ENCODE peak calls at places on chromosomes 6 and 20, in six cellular contexts. I, U, S, O, H and P are unnamed samples.

GRCh38 chr6:53410508-53411258 is 61.9 kb upstream of the ELOVL5 start:
- DNase-seq in I (no peak), U (peak), S (peak), O (peak), H (peak), P (peak)

GRCh38 chr6:119591235-119591634 is 241.7 kb upstream of the MAN1A1 start:
- DNase-seq in I (no peak), U (no peak), S (no peak), O (no peak), H (no peak), P (no peak)

GRCh38 chr20:48850257-48850656 is 22.5 kb upstream of the PREX1 start:
- DNase-seq in I (no peak), U (no peak), S (no peak), O (no peak), H (no peak), P (no peak)

GRCh38 chr6:10030942-10031537 is 383.8 kb downstream of the TFAP2A start:
- DNase-seq in I (no peak), U (peak), S (no peak), O (no peak), H (peak), P (no peak)

GRCh38 chr6:41733707-41734665 is 1.4 kb downstream of the TFEB start:
- DNase-seq in I (peak), U (peak), S (peak), O (peak), H (peak), P (no peak)

GRCh38 chr20:32663704-32664351 is 9.9 kb downstream of the C20orf203 start:
- DNase-seq in I (no peak), U (no peak), S (no peak), O (no peak), H (no peak), P (no peak)

GRCh38 chr20:4585104-4585753 is 136.5 kb upstream of the PRND start:
- DNase-seq in I (no peak), U (no peak), S (no peak), O (no peak), H (no peak), P (no peak)

GRCh38 chr20:46004813-46005505 is 3.7 kb upstream of the MMP9 start:
- DNase-seq in I (no peak), U (no peak), S (peak), O (no peak), H (no peak), P (no peak)

GRCh38 chr6:17877196-17877889 is 110.1 kb downstream of the KIF13A start:
- DNase-seq in I (no peak), U (no peak), S (no peak), O (peak), H (no peak), P (no peak)

GRCh38 chr6:2940010-2940850 is 31.1 kb downstream of the SERPINB6 start:
- DNase-seq in I (peak), U (no peak), S (no peak), O (peak), H (peak), P (no peak)

GRCh38 chr6:17871836-17872235 is 115.6 kb downstream of the KIF13A start:
- DNase-seq in I (no peak), U (no peak), S (no peak), O (no peak), H (no peak), P (no peak)

GRCh38 chr6:25397406-25397805 is 118.2 kb downstream of the CARMIL1 start:
- DNase-seq in I (no peak), U (no peak), S (no peak), O (no peak), H (no peak), P (no peak)

GRCh38 chr6:41374618-41375590 is 39.5 kb downstream of the NCR2 start:
- DNase-seq in I (peak), U (no peak), S (no peak), O (no peak), H (no peak), P (no peak)

GRCh38 chr20:25437153-25437581 is 29.7 kb downstream of the GINS1 start:
- DNase-seq in I (peak), U (no peak), S (no peak), O (no peak), H (no peak), P (no peak)

GRCh38 chr20:33415948-33416347 is 14.6 kb upstream of the CDK5RAP1 start:
- DNase-seq in I (peak), U (no peak), S (no peak), O (peak), H (peak), P (no peak)

GRCh38 chr6:55998586-55998985 is 123.2 kb upstream of the BMP5 start:
- DNase-seq in I (no peak), U (no peak), S (no peak), O (no peak), H (no peak), P (no peak)

GRCh38 chr6:73086726-73087125 is 138.6 kb downstream of the KHDC1L start:
- DNase-seq in I (no peak), U (no peak), S (no peak), O (no peak), H (no peak), P (no peak)

GRCh38 chr20:18666803-18667460 is 79.1 kb downstream of the DTD1 start:
- DNase-seq in I (no peak), U (no peak), S (no peak), O (no peak), H (no peak), P (no peak)

GRCh38 chr20:58583141-58583540 is 67.9 kb upstream of the APCDD1L start:
- DNase-seq in I (no peak), U (no peak), S (no peak), O (no peak), H (no peak), P (no peak)

GRCh38 chr20:3671986-3672863 is 9.0 kb upstream of the GFRA4 start:
- DNase-seq in I (peak), U (no peak), S (no peak), O (no peak), H (no peak), P (no peak)

GRCh38 chr6:89693207-89693606 is 54.7 kb upstream of the LYRM2 start:
- DNase-seq in I (no peak), U (no peak), S (no peak), O (no peak), H (no peak), P (no peak)

GRCh38 chr20:21509597-21510331 is 4.1 kb downstream of the NKX2-2 start:
- DNase-seq in I (peak), U (no peak), S (no peak), O (peak), H (no peak), P (no peak)

GRCh38 chr6:56299916-56300315 is 52.5 kb upstream of the COL21A1 start:
- DNase-seq in I (no peak), U (no peak), S (no peak), O (no peak), H (no peak), P (no peak)

GRCh38 chr20:4156411-4156810 is 141.1 kb upstream of the RNF24 start:
- DNase-seq in I (no peak), U (no peak), S (no peak), O (no peak), H (no peak), P (no peak)

GRCh38 chr6:17492350-17492749 is 99.0 kb downstream of the CAP2 start:
- DNase-seq in I (peak), U (no peak), S (no peak), O (no peak), H (no peak), P (no peak)

GRCh38 chr6:87907521-87907920 is 140.1 kb upstream of the SPACA1 start:
- DNase-seq in I (no peak), U (no peak), S (no peak), O (no peak), H (no peak), P (no peak)

GRCh38 chr6:37587776-37588744 is 88.4 kb upstream of the CCDC167 start:
- DNase-seq in I (peak), U (no peak), S (no peak), O (no peak), H (no peak), P (no peak)
- H3K27ac ChIP-seq in I (no peak), U (no peak), S (no peak), O (no peak), H (no peak), P (no peak)

GRCh38 chr6:42968126-42968701 is 7.7 kb downstream of the GNMT start:
- DNase-seq in I (no peak), U (no peak), S (no peak), O (no peak), H (no peak), P (no peak)
- TF ChIP-seq POLR2A in I (no peak), U (no peak), S (no peak), O (no peak), H (no peak), P (no peak)

DNA sequence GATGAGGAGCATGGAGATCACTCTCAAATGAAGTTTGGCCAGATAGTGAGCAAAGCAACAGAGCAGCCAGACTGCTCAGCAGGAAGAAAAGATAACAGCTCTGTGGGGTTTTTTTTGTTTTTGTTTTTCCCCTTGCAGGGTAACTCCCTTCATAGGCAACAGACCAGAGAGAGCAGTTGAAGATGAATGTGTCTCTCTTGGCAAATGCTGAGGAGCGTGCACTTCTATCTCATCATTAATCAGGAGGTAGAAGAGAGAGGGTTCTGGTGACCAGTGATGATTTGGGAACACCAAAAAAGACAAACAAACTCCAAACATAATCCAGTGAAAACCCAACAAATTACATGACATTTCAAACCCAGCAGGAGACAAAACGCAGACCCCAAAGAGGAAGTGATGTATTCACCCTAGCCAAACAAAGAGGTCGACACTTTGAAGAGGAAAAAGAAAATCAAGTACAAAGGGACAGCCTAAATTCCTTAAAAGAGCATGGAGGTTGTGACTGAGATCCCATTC is 66.2 kb upstream of the RREB1 start:
- DNase-seq in I (no peak), U (no peak), S (no peak), O (no peak), H (no peak), P (no peak)
- H3K4me3 ChIP-seq in I (no peak), U (no peak), S (no peak), O (no peak), H (no peak), P (no peak)

DNA sequence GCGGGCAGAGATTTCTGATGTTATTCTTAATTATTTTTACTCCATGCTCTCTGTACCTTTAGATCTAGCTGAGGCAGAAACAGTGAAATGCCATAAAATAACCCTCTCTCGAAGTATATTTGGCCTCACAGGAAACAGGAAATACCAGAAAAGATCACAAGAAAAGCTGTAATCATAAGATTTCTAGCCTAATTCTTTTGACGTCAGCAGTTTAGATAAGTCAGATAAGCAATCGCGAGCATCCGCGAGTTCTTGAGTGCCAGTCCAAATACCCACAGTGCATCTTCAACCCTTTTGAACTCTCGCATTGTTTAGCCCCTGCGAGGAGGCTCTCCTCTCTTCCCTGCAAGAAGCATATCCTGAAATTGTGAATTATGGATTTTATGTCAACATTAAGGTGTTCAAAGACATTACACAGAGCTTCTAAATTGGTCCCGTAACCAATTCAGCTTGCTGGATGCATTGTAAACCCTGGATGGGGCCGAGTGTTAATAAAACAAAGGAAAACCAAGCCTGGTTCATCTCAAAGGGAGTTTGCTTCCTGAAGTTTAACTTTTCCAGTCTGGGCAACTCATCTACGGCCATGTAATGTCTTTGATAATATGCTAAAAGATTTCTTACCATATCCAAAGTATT is 198.9 kb downstream of the MTFR2 start:
- DNase-seq in I (no peak), U (no peak), S (no peak), O (peak), H (no peak), P (no peak)
- H3K27ac ChIP-seq in I (no peak), U (no peak), S (peak), O (peak), H (no peak), P (no peak)

GRCh38 chr6:95576621-95577316 is 566 bp upstream of the MANEA start:
- DNase-seq in I (no peak), U (no peak), S (no peak), O (no peak), H (no peak), P (no peak)

GRCh38 chr6:95576218-95576617 is 1.1 kb upstream of the MANEA start:
- DNase-seq in I (no peak), U (no peak), S (no peak), O (no peak), H (no peak), P (no peak)

GRCh38 chr6:95574811-95575210 is 2.5 kb upstream of the MANEA start:
- DNase-seq in I (no peak), U (no peak), S (no peak), O (no peak), H (peak), P (no peak)

GRCh38 chr6:95578106-95578410 is 723 bp downstream of the MANEA start:
- DNase-seq in I (no peak), U (no peak), S (no peak), O (no peak), H (peak), P (no peak)

DNA sequence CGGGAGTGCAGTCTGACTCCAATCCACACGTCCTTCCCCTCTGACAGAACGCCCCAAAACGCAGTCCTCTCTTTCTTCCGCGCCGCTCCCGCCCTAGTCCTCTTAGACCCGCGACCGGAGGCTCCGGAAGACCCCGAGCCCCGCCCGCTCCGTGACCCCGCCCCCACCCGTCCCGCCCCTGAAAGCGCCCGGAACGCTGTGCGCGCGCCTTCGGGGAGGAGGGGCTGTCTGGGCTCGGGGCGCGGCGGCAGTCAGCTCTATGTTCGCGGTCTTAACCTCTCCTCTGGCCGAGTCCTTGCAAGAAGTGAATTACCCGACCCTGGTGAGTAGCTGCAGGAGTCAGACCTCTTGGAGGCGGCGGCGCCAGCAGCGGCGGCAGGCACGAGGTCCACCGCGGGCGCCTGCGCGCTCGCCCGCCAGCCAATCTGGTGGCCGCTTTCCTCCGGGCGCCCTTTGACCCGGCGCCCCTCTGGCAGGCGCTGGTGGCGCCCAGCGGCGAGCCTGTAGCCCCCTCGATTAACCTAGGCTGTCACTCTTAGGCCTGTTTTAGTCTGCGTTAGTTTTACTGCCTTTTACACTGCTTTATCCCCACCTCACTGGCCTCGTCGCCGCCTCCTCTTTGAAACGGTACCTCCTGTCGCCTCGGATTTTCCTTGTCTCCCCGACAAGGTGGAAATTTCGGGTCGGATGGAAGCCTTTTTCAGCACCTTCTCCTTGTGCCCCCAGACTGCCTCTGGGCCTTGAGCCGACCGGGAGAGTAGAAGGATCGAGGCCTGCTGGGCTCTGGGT is at the start of gene MANEA:
- DNase-seq in I (peak), U (peak), S (peak), O (peak), H (peak), P (peak)
- TF ChIP-seq POLR2A in I (peak), U (peak), S (peak), O (peak), H (peak), P (no peak)

GRCh38 chr6:5055118-5055517 is 30.0 kb upstream of the PPP1R3G start:
- DNase-seq in I (no peak), U (no peak), S (no peak), O (no peak), H (no peak), P (no peak)

GRCh38 chr6:5054427-5054873 is 30.7 kb upstream of the PPP1R3G start:
- DNase-seq in I (no peak), U (no peak), S (no peak), O (no peak), H (no peak), P (no peak)

GRCh38 chr6:5053038-5053437 is 32.1 kb upstream of the PPP1R3G start:
- DNase-seq in I (no peak), U (no peak), S (no peak), O (no peak), H (no peak), P (no peak)

GRCh38 chr6:5051394-5051793 is 33.7 kb upstream of the PPP1R3G start:
- DNase-seq in I (no peak), U (no peak), S (no peak), O (no peak), H (no peak), P (no peak)

GRCh38 chr6:5053864-5054426 is 31.2 kb upstream of the PPP1R3G start:
- DNase-seq in I (no peak), U (no peak), S (no peak), O (no peak), H (no peak), P (no peak)
- H3K4me3 ChIP-seq in I (no peak), U (no peak), S (no peak), O (no peak), H (no peak), P (no peak)